ENCODE peak calls at places on chromosome 21, in five cellular contexts. N is psoas muscle; R is BE2C; U is transverse colon; E is effector memory CD4-positive, alpha-beta T cell. X is an unnamed sample. For H3K9me3, the result is how much of the 10 kb centered on the place peaks cover.

GRCh38 chr21:26686278-26686677 is 113.2 kb upstream of the CYYR1 start:
- DNase-seq in U (no peak), R (peak), N (no peak), E (no peak), X (no peak)

GRCh38 chr21:34180406-34180805 is 107.0 kb downstream of the MRPS6 start:
- DNase-seq in E (no peak), N (no peak), U (no peak), R (no peak), X (no peak)

GRCh38 chr21:42446531-42446930 is 42.8 kb downstream of the UBASH3A start:
- DNase-seq in N (no peak), U (no peak), R (peak), E (no peak), X (no peak)

GRCh38 chr21:17438642-17439041 is 74.2 kb upstream of the CXADR start:
- DNase-seq in E (no peak), R (peak), N (no peak), U (no peak), X (no peak)

GRCh38 chr21:45070970-45071369 is 3.4 kb upstream of the ADARB1 start:
- DNase-seq in U (no peak), E (no peak), R (no peak), N (peak), X (no peak)

GRCh38 chr21:25179116-25179515 is 428.2 kb downstream of the MRPL39 start:
- DNase-seq in R (no peak), E (no peak), U (no peak), N (no peak), X (no peak)

GRCh38 chr21:44618909-44619308 is 7.0 kb downstream of the KRTAP10-8 start:
- DNase-seq in N (no peak), R (no peak), U (no peak), E (peak), X (peak)

GRCh38 chr21:27372381-27372780 is 405.5 kb upstream of the ADAMTS5 start:
- DNase-seq in R (no peak), E (no peak), N (no peak), U (no peak), X (no peak)

GRCh38 chr21:41933259-41934079 is 20.3 kb downstream of the C2CD2 start:
- DNase-seq in R (no peak), N (no peak), E (no peak), U (no peak), X (no peak)

GRCh38 chr21:45383111-45383614 is 21.8 kb upstream of the COL18A1 start:
- DNase-seq in N (peak), E (no peak), R (peak), U (no peak), X (no peak)

GRCh38 chr21:43866659-43867331 is 1.8 kb downstream of the AGPAT3 start:
- DNase-seq in R (no peak), N (no peak), E (peak), U (peak), X (peak)

GRCh38 chr21:31873696-31874599 is 1.1 kb downstream of the HUNK start:
- DNase-seq in N (peak), R (peak), U (peak), E (no peak), X (no peak)

GRCh38 chr21:44817914-44818635 is at the start of gene SUMO3:
- DNase-seq in N (peak), E (peak), U (peak), R (peak), X (peak)

GRCh38 chr21:45228171-45228641 is 59.5 kb downstream of the POFUT2 start:
- DNase-seq in N (peak), R (no peak), E (peak), U (no peak), X (no peak)

GRCh38 chr21:18384771-18385170 is 18.8 kb downstream of the TMPRSS15 start:
- DNase-seq in E (no peak), U (no peak), R (no peak), N (no peak), X (no peak)

GRCh38 chr21:29098156-29098555 is 24.7 kb upstream of the CCT8 start:
- DNase-seq in N (no peak), R (no peak), U (no peak), E (no peak), X (no peak)

GRCh38 chr21:25615880-25616279 is 8.6 kb upstream of the MRPL39 start:
- DNase-seq in N (no peak), R (no peak), E (no peak), U (no peak), X (no peak)

GRCh38 chr21:27134513-27134912 is 167.6 kb upstream of the ADAMTS5 start:
- DNase-seq in R (peak), E (no peak), N (no peak), U (no peak), X (no peak)

GRCh38 chr21:42568377-42568776 is 54.7 kb downstream of the SLC37A1 start:
- DNase-seq in E (no peak), R (no peak), U (peak), N (no peak), X (no peak)

GRCh38 chr21:28884481-28884880 is 108.2 kb downstream of the LTN1 start:
- DNase-seq in N (no peak), E (no peak), U (no peak), R (no peak), X (no peak)

GRCh38 chr21:43361127-43361492 is 65.8 kb downstream of the SIK1 start:
- DNase-seq in U (peak), E (no peak), R (peak), N (peak), X (no peak)

GRCh38 chr21:28771790-28772501 is 220.7 kb downstream of the LTN1 start:
- DNase-seq in N (no peak), E (no peak), U (no peak), R (no peak), X (no peak)

GRCh38 chr21:35222021-35222420 is 172.9 kb upstream of the RUNX1 start:
- DNase-seq in U (no peak), N (no peak), E (no peak), R (no peak), X (no peak)

GRCh38 chr21:43793243-43793642 is 3.9 kb downstream of the RRP1 start:
- DNase-seq in E (no peak), U (no peak), R (no peak), N (no peak), X (no peak)

GRCh38 chr21:44931137-44931500 is 8.7 kb upstream of the SLX9 start:
- DNase-seq in N (peak), R (no peak), E (no peak), U (peak), X (no peak)

GRCh38 chr21:42474043-42474831 is 21.8 kb downstream of the RSPH1 start:
- DNase-seq in R (peak), E (no peak), N (no peak), U (peak), X (no peak)

GRCh38 chr21:35635261-35635660 is 425.1 kb downstream of the SETD4 start:
- DNase-seq in R (no peak), N (no peak), E (no peak), U (no peak), X (no peak)

GRCh38 chr21:42207426-42207825 is 11.5 kb upstream of the ABCG1 start:
- DNase-seq in N (no peak), U (no peak), E (no peak), R (no peak), X (no peak)

GRCh38 chr21:32979598-32980268 is 46.0 kb upstream of the OLIG2 start:
- DNase-seq in U (no peak), R (no peak), E (no peak), N (no peak), X (no peak)

GRCh38 chr21:32976791-32977190 is 48.9 kb upstream of the OLIG2 start:
- DNase-seq in R (no peak), E (no peak), N (no peak), U (no peak), X (no peak)

GRCh38 chr21:32975811-32976507 is 49.8 kb upstream of the OLIG2 start:
- DNase-seq in R (no peak), E (no peak), U (no peak), N (no peak), X (no peak)

GRCh38 chr21:32978346-32979270 is 47.1 kb upstream of the OLIG2 start:
- DNase-seq in N (no peak), R (no peak), U (no peak), E (no peak), X (no peak)

DNA sequence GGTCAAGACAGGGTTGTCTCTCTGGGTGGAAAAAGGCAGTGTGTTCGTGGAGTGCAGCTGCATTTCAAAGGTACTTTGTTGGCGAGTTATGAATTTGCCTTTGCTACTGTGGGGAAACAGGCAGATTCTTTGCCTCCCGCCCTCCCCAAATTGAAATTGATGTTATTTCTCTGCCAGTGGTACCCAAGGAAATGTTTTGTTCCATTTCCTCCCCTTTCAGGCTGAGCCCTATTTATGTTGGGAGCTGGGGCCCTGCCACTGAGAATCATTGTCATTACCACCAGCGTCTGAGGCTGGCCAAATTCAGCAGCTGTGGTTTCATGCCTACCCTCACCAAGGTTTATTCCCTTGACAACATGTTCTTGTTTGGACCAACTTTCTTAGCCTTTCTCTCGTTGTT is 48.5 kb upstream of the OLIG2 start:
- DNase-seq in E (no peak), U (no peak), N (no peak), R (no peak), X (no peak)
- H3K9me3 ChIP-seq in E (under half), U (under half), N (under half), R (under half), X (under half)

DNA sequence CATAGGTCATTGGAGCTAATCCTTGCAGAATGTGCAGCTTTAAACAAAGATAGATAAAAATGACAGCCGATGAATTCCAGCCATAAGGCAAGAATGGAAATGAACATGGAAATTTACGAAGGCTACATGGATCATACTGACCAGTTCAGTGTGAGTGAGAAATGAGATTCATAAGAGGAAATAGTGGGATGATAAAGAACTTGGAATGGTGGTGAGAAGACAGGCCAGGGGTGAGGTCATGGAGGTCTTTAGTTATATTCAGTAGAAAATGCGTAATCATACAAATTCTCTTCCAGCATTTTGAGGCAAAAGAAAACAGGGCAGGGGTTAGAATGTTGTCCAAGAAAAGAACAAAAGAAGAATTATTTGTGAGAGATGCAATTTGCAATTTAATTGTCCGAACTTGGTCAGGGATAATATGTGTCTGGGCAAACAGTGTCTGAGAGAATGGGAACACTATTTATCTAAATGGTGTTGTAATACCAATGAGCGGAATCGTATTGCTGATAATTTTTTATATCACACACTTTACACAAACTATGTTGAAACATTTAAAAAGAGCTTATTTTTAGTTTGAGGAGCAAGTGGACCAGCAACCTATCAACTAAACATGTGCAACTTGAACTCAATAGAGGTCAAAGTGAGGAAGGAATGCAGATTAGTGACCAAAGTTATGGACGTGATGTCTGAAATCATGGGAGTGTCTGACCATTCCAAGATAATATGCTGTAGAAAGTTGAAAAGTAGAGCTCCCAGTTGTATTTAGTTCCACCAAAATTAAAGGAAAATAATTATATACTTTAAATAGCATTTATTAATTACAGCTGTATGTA is 739.0 kb upstream of the NCAM2 start:
- DNase-seq in U (no peak), N (no peak), R (no peak), E (no peak), X (no peak)
- H3K9me3 ChIP-seq in U (under half), N (under half), R (under half), E (under half), X (under half)

GRCh38 chr21:40333731-40334130 is 466.5 kb downstream of the PCP4 start:
- DNase-seq in R (no peak), E (no peak), N (no peak), U (no peak), X (no peak)

GRCh38 chr21:40331804-40332203 is 464.6 kb downstream of the PCP4 start:
- DNase-seq in R (no peak), E (no peak), U (no peak), N (no peak), X (no peak)

GRCh38 chr21:40335689-40336088 is 468.5 kb downstream of the PCP4 start:
- DNase-seq in R (no peak), U (no peak), N (no peak), E (no peak), X (no peak)

GRCh38 chr21:40334159-40334558 is 466.9 kb downstream of the PCP4 start:
- DNase-seq in N (no peak), E (no peak), U (no peak), R (no peak), X (no peak)

GRCh38 chr21:40331182-40331581 is 463.9 kb downstream of the PCP4 start:
- DNase-seq in U (no peak), N (no peak), E (no peak), R (no peak), X (no peak)
- H3K9me3 ChIP-seq in U (under half), N (under half), E (under half), R (under half), X (under half)

DNA sequence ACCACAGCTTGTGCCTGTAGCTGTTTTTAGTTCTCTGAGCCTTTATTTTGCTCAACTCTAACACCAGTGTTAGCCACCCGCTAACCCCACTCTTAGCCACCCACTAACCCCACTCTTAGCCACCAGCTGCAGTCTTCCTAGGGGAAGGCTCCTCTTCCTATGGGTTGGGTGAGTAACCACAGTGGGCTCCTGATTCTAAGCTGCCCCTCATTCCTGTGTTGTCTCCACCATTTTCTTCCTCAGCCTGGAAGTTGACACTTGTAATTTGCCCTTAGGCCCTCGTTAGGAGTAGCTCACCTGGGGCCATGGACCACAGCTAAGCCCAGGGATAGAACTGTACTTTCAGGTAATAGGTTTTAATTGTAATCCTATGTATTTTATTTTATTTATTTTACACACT is 782.9 kb upstream of the TPTE start:
- DNase-seq in U (no peak), R (no peak), N (no peak), E (no peak), X (no peak)
- H3K9me3 ChIP-seq in U (under half), R (under half), N (under half), E (under half), X (under half)

GRCh38 chr21:40717008-40717407 is 129.9 kb downstream of the DSCAM start:
- DNase-seq in N (no peak), R (no peak), U (no peak), E (no peak), X (no peak)

GRCh38 chr21:40719615-40720014 is 127.3 kb downstream of the DSCAM start:
- DNase-seq in E (no peak), U (no peak), N (no peak), R (no peak), X (no peak)

GRCh38 chr21:40714516-40714915 is 132.4 kb downstream of the DSCAM start:
- DNase-seq in N (no peak), E (no peak), U (no peak), R (no peak), X (no peak)
- H3K9me3 ChIP-seq in N (under half), E (under half), U (under half), R (under half), X (under half)

DNA sequence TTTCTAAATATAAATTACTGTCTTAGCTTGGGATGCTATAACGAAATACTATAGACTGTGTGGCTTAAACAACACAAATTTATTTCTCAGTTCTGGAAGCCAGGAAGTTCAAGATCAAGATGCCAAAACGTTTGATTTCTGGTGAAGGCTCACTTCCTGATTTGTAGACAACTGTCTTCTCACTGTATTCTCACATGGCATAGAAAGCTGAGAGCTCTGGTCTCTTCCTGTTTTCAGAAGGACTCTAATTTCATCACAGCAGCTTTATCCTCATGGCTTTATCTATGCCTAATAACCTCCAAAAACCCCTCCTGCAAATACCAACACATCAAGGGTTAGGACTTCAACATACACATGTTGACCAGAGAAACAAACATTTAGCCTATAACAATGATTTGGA is 1795.5 kb downstream of the MRPL39 start:
- DNase-seq in U (no peak), E (no peak), R (no peak), N (no peak), X (no peak)
- H3K9me3 ChIP-seq in U (under half), E (under half), R (under half), N (under half), X (under half)

X was measured in T-helper 17 cell.